ENCODE peak calls at places on chromosomes 7 and 10, in eight cellular contexts. K is HCT116; X is cardiac muscle cell; Q is brain microvascular endothelial cell; N is CD8-positive, alpha-beta memory T cell; P is cardiac fibroblast; I is lung; Y is epithelial cell of esophagus. G is an unnamed sample.

GRCh38 chr10:9012312-9012711 is 957.8 kb downstream of the GATA3 start:
- DNase-seq in K (no peak), X (no peak), Q (no peak), N (no peak), P (peak; percentile 57), I (no peak), Y (peak; percentile 80), G (peak; percentile 70)

GRCh38 chr10:103706760-103707159 is 148.6 kb downstream of the SH3PXD2A start:
- DNase-seq in K (no peak), X (no peak), Q (no peak), N (no peak), P (no peak), I (no peak), Y (no peak), G (no peak)

GRCh38 chr7:65846008-65846570 is 26.8 kb upstream of the VKORC1L1 start:
- DNase-seq in K (no peak), X (no peak), Q (no peak), N (no peak), P (no peak), I (no peak), Y (no peak), G (no peak)

GRCh38 chr7:158657189-158657746 is 47.3 kb downstream of the NCAPG2 start:
- DNase-seq in K (no peak), X (no peak), Q (no peak), N (no peak), P (no peak), I (no peak), Y (no peak), G (no peak)

GRCh38 chr10:5890519-5890878 is 456 bp downstream of the FBH1 start:
- DNase-seq in K (no peak), X (peak; percentile 25), Q (no peak), N (no peak), P (no peak), I (peak; percentile 34), Y (peak; percentile 44), G (peak; percentile 25)

GRCh38 chr7:73768661-73769480 is 1.2 kb downstream of the CLDN3 start:
- DNase-seq in K (no peak), X (no peak), Q (no peak), N (no peak), P (no peak), I (no peak), Y (no peak), G (no peak)

GRCh38 chr7:129951076-129952011 is 1.4 kb downstream of the UBE2H start:
- DNase-seq in K (no peak), X (peak; percentile 46), Q (peak; percentile 11), N (peak; percentile 2), P (no peak), I (no peak), Y (no peak), G (peak; percentile 33)

GRCh38 chr10:72234560-72235095 is 18.6 kb upstream of the ASCC1 start:
- DNase-seq in K (no peak), X (no peak), Q (no peak), N (no peak), P (no peak), I (no peak), Y (no peak), G (no peak)

GRCh38 chr10:123930340-123931001 is 38.9 kb upstream of the CPXM2 start:
- DNase-seq in K (no peak), X (no peak), Q (no peak), N (no peak), P (no peak), I (no peak), Y (no peak), G (no peak)

GRCh38 chr7:34036069-34036920 is 131.0 kb downstream of the BMPER start:
- DNase-seq in K (peak; percentile 61), X (peak; percentile 70), Q (peak; percentile 60), N (no peak), P (peak; percentile 63), I (no peak), Y (peak; percentile 88), G (no peak)

GRCh38 chr10:90930971-90931841 is 10.3 kb upstream of the ANKRD1 start:
- DNase-seq in K (no peak), X (peak; percentile 97), Q (peak; percentile 96), N (no peak), P (peak; percentile 86), I (peak; percentile 39), Y (no peak), G (no peak)

GRCh38 chr10:3666525-3667302 is 118.3 kb downstream of the KLF6 start:
- DNase-seq in K (no peak), X (no peak), Q (no peak), N (peak; percentile 14), P (no peak), I (peak; percentile 41), Y (no peak), G (no peak)

GRCh38 chr10:3671431-3671955 is 113.5 kb downstream of the KLF6 start:
- DNase-seq in K (no peak), X (no peak), Q (no peak), N (no peak), P (no peak), I (no peak), Y (no peak), G (no peak)

GRCh38 chr10:3665316-3665908 is 119.6 kb downstream of the KLF6 start:
- DNase-seq in K (no peak), X (no peak), Q (no peak), N (no peak), P (no peak), I (no peak), Y (no peak), G (no peak)

GRCh38 chr10:3668961-3669330 is 116.1 kb downstream of the KLF6 start:
- DNase-seq in K (no peak), X (no peak), Q (no peak), N (peak; percentile 73), P (no peak), I (no peak), Y (no peak), G (no peak)

DNA sequence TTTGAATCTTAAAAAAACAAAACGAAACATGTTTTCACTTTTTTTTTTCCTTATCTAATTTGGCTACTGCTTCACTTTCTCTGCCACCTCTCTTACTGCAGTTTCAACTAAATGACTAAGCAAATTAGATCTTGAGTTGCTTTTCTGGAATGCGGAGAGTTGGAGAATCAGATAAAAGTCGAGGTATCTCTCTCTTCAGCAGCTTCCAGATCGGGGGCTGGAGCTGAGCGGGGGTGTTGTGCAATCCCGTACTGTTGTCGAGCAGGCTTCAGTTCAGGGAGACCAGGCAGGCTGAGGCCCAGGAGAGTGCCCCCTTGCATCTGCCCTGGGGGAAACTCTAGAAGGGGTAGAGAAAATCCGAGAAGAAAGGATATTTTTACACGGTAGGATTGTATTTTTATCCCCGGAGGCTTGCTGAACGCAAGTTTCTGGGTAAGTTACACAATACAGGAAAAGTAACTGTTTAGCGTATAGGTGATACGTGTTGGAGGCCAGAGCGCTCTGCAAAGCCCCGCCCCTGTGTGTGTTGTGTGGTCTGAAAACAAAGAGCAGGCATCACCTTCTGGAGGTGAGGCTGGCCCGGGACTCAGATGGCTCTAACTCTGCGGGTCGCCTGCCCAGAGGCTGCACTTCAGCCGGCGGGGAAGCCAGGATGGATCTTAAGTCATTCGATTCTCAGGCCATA is 116.6 kb downstream of the KLF6 start:
- DNase-seq in K (no peak), X (peak; percentile 32), Q (peak; percentile 79), N (peak; percentile 75), P (peak; percentile 60), I (peak; percentile 58), Y (peak; percentile 87), G (peak; percentile 89)
- H3K4me3 ChIP-seq in K (no peak overlapping the region), X (no peak overlapping the region), Q (no peak overlapping the region), N (peak overlapping the region; percentile 81), P (no peak overlapping the region), I (no peak overlapping the region), Y (peak overlapping the region; percentile 44), G (peak overlapping the region; percentile 22)

GRCh38 chr7:84589012-84589411 is 394.4 kb upstream of the SEMA3A start:
- DNase-seq in K (no peak), X (no peak), Q (no peak), N (no peak), P (no peak), I (no peak), Y (peak; percentile 94), G (peak; percentile 0)
- H3K4me3 ChIP-seq in K (no peak overlapping the region), X (no peak overlapping the region), Q (no peak overlapping the region), N (no peak overlapping the region), P (no peak overlapping the region), I (no peak overlapping the region), Y (no peak overlapping the region), G (no peak overlapping the region)

GRCh38 chr7:111475419-111475748 is 86.9 kb downstream of the IMMP2L start:
- DNase-seq in K (no peak), X (no peak), Q (no peak), N (no peak), P (no peak), I (no peak), Y (no peak), G (no peak)
- H3K4me3 ChIP-seq in K (no peak overlapping the region), X (no peak overlapping the region), Q (no peak overlapping the region), N (no peak overlapping the region), P (no peak overlapping the region), I (no peak overlapping the region), Y (no peak overlapping the region), G (no peak overlapping the region)

GRCh38 chr7:121330053-121330833 is 1.4 kb downstream of the WNT16 start:
- DNase-seq in K (no peak), X (peak; percentile 16), Q (no peak), N (no peak), P (peak; percentile 32), I (no peak), Y (no peak), G (no peak)

GRCh38 chr7:121331048-121331447 is 2.2 kb downstream of the WNT16 start:
- DNase-seq in K (no peak), X (no peak), Q (no peak), N (no peak), P (no peak), I (no peak), Y (no peak), G (no peak)

GRCh38 chr7:121327671-121328070 is 1.1 kb upstream of the WNT16 start:
- DNase-seq in K (no peak), X (no peak), Q (no peak), N (no peak), P (no peak), I (no peak), Y (no peak), G (no peak)

GRCh38 chr7:121329460-121330052 is 756 bp downstream of the WNT16 start:
- DNase-seq in K (no peak), X (peak; percentile 48), Q (no peak), N (no peak), P (peak; percentile 33), I (no peak), Y (peak; percentile 51), G (peak; percentile 37)

DNA sequence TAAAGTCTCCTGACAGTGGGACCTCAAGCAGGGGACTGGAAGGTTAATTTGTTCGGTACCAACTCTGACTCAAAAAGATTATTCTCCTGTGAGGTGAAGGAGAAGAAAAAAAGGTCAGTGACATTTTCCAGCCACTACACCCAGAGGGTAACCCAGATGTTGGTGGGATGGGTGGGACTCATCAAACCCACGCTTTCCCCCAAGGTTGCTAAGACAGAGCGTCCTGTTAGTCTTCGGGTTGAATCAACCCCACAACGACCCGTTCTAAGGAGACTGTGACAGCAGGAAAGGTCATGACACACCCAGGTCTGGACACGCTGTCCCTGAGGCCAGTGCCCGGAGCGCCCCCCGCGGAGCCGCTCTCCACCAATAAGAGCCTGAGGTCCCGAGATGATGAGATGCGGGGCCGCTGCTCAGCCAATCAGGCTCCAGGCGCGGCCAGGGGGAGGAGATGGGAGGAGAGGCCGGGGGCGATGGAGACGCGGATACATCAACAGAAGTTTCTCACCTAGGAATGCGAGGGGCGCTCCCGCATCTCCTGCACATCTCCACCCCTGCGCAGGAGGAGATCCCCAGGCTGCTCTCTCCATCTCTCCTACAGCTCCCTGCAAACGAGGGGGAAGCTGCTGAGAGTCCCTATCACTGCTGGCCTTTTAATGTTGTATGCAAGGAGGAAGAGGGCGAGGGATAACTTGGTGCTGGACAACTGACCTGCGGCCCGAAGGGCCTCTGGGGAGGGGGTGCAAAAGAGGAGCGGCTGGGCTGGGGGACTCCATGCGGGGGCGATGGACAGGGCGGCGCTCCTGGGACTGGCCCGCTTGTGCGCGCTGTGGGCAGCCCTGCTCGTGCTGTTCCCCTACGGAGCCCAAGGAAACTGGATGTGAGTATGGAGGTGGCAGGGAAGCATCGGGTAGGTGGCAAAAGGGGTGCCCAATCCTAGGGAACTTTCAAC is at the start of gene WNT16:
- DNase-seq in K (peak; percentile 74), X (peak; percentile 7), Q (no peak), N (no peak), P (no peak), I (no peak), Y (no peak), G (no peak)
- H3K4me3 ChIP-seq in K (peak within 1 kb of the TSS; percentile 88), X (peak within 1 kb of the TSS; percentile 18), Q (peak within 1 kb of the TSS; percentile 64), N (no peak within 1 kb of the TSS), P (peak within 1 kb of the TSS; percentile 49), I (no peak within 1 kb of the TSS), Y (peak within 1 kb of the TSS; percentile 32), G (peak within 1 kb of the TSS; percentile 45)